ENCODE peak calls at places on chromosomes 6 and 20, in four cellular contexts. One of them, this sample, is unnamed.
A peak's percentile ranks its signal among the peaks of the same experiment; 100 is the strongest.

GRCh38 chr6:109238405-109238804 is 143.1 kb downstream of the CEP57L1 start:
- DNase-seq in WTC11: no peak
- DNase-seq in HuH-7: no peak
- DNase-seq in fibroblast of the conjunctiva: no peak
- DNase-seq in this sample: no peak

GRCh38 chr6:797479-798077 is 104.6 kb upstream of the EXOC2 start:
- DNase-seq in WTC11: peak; percentile 40
- DNase-seq in HuH-7: no peak
- DNase-seq in fibroblast of the conjunctiva: peak; percentile 40
- DNase-seq in this sample: no peak

GRCh38 chr6:129133770-129134192 is 250.8 kb downstream of the LAMA2 start:
- DNase-seq in WTC11: no peak
- DNase-seq in HuH-7: no peak
- DNase-seq in fibroblast of the conjunctiva: no peak
- DNase-seq in this sample: no peak

GRCh38 chr20:32439132-32439829 is 81.2 kb downstream of the ASXL1 start:
- DNase-seq in WTC11: no peak
- DNase-seq in HuH-7: no peak
- DNase-seq in fibroblast of the conjunctiva: peak; percentile 26
- DNase-seq in this sample: no peak

GRCh38 chr20:63767886-63768285 is 28.3 kb downstream of the SLC2A4RG start:
- DNase-seq in WTC11: no peak
- DNase-seq in HuH-7: no peak
- DNase-seq in fibroblast of the conjunctiva: no peak
- DNase-seq in this sample: no peak

GRCh38 chr6:19465760-19466159 is 371.4 kb upstream of the ID4 start:
- DNase-seq in WTC11: no peak
- DNase-seq in HuH-7: no peak
- DNase-seq in fibroblast of the conjunctiva: peak; percentile 72
- DNase-seq in this sample: no peak

GRCh38 chr6:5866547-5867051 is 140.1 kb downstream of the NRN1 start:
- DNase-seq in WTC11: no peak
- DNase-seq in HuH-7: no peak
- DNase-seq in fibroblast of the conjunctiva: peak; percentile 14
- DNase-seq in this sample: no peak

GRCh38 chr6:87364602-87365252 is 20.1 kb downstream of the C6orf163 start:
- DNase-seq in WTC11: no peak
- DNase-seq in HuH-7: no peak
- DNase-seq in fibroblast of the conjunctiva: no peak
- DNase-seq in this sample: no peak

GRCh38 chr20:10802201-10802600 is 128.4 kb upstream of the JAG1 start:
- DNase-seq in WTC11: no peak
- DNase-seq in HuH-7: no peak
- DNase-seq in fibroblast of the conjunctiva: no peak
- DNase-seq in this sample: no peak

GRCh38 chr6:128068110-128068460 is 167.2 kb upstream of the THEMIS start:
- DNase-seq in WTC11: no peak
- DNase-seq in HuH-7: no peak
- DNase-seq in fibroblast of the conjunctiva: no peak
- DNase-seq in this sample: peak; percentile 24

GRCh38 chr6:12232339-12232738 is 57.8 kb upstream of the EDN1 start:
- DNase-seq in WTC11: no peak
- DNase-seq in HuH-7: no peak
- DNase-seq in fibroblast of the conjunctiva: no peak
- DNase-seq in this sample: no peak

GRCh38 chr20:1894471-1894950 is 696 bp upstream of the SIRPA start:
- DNase-seq in WTC11: peak; percentile 69
- DNase-seq in HuH-7: peak; percentile 55
- DNase-seq in fibroblast of the conjunctiva: no peak
- DNase-seq in this sample: peak; percentile 55

GRCh38 chr6:28336284-28337024 is 506 bp upstream of the ZSCAN31 start:
- DNase-seq in WTC11: no peak
- DNase-seq in HuH-7: no peak
- DNase-seq in fibroblast of the conjunctiva: peak; percentile 6
- DNase-seq in this sample: no peak

GRCh38 chr6:107272246-107272645 is 156.9 kb upstream of the BEND3 start:
- DNase-seq in WTC11: no peak
- DNase-seq in HuH-7: no peak
- DNase-seq in fibroblast of the conjunctiva: no peak
- DNase-seq in this sample: no peak

GRCh38 chr20:43539975-43540672 is 18.7 kb upstream of the SGK2 start:
- DNase-seq in WTC11: no peak
- DNase-seq in HuH-7: no peak
- DNase-seq in fibroblast of the conjunctiva: no peak
- DNase-seq in this sample: no peak

GRCh38 chr6:10300071-10300470 is 114.8 kb downstream of the TFAP2A start:
- DNase-seq in WTC11: no peak
- DNase-seq in HuH-7: no peak
- DNase-seq in fibroblast of the conjunctiva: no peak
- DNase-seq in this sample: no peak

GRCh38 chr6:111482959-111483735 is at the start of gene REV3L:
- DNase-seq in WTC11: peak; percentile 86
- DNase-seq in HuH-7: peak; percentile 85
- DNase-seq in fibroblast of the conjunctiva: peak; percentile 88
- DNase-seq in this sample: peak; percentile 89

GRCh38 chr6:152696543-152696942 is 1.2 kb upstream of the MYCT1 start:
- DNase-seq in WTC11: no peak
- DNase-seq in HuH-7: no peak
- DNase-seq in fibroblast of the conjunctiva: peak; percentile 55
- DNase-seq in this sample: no peak

GRCh38 chr20:37541326-37541725 is 13.7 kb upstream of the BLCAP start:
- DNase-seq in WTC11: no peak
- DNase-seq in HuH-7: no peak
- DNase-seq in fibroblast of the conjunctiva: no peak
- DNase-seq in this sample: peak; percentile 17

GRCh38 chr6:147251072-147251471 is 46.9 kb downstream of the STXBP5 start:
- DNase-seq in WTC11: no peak
- DNase-seq in HuH-7: no peak
- DNase-seq in fibroblast of the conjunctiva: no peak
- DNase-seq in this sample: no peak

GRCh38 chr20:8018928-8019177 is 708 bp downstream of the TMX4 start:
- DNase-seq in WTC11: no peak
- DNase-seq in HuH-7: no peak
- DNase-seq in fibroblast of the conjunctiva: no peak
- DNase-seq in this sample: no peak

GRCh38 chr6:144767066-144767465 is 481.9 kb downstream of the UTRN start:
- DNase-seq in WTC11: no peak
- DNase-seq in HuH-7: no peak
- DNase-seq in fibroblast of the conjunctiva: no peak
- DNase-seq in this sample: no peak